ENCODE peak calls at places on chromosome 15, in ten cellular contexts. Q is mesendoderm, Z is sciatic nerve, I is cardiac muscle cell, P is heart right ventricle, M is body of pancreas, A is NCI-H82, N is aorta, T is NCI-H1930, Y is HS-27A. U is an unnamed sample.
A peak's percentile ranks its signal among the peaks of the same experiment; 100 is the strongest.

GRCh38 chr15:98530570-98530969 is 117.8 kb upstream of the IGF1R start:
- DNase-seq in T (no peak), Y (no peak), A (no peak), I (no peak), P (no peak), N (no peak), Q (no peak), Z (no peak), M (no peak), U (peak; percentile 46)

GRCh38 chr15:97909291-97909891 is 51.1 kb upstream of the ARRDC4 start:
- DNase-seq in Z (peak; percentile 80), P (peak; percentile 64), A (peak; percentile 86), Q (peak; percentile 75), M (peak; percentile 77), N (peak; percentile 58), I (peak; percentile 79), T (peak; percentile 30), Y (no peak), U (peak; percentile 28)

GRCh38 chr15:69555080-69555479 is 102.5 kb downstream of the RPLP1 start:
- DNase-seq in Y (no peak), P (no peak), N (no peak), T (no peak), A (no peak), Q (no peak), M (no peak), Z (no peak), I (no peak), U (no peak)

GRCh38 chr15:29556385-29556784 is 265.9 kb downstream of the TJP1 start:
- DNase-seq in N (no peak), M (no peak), I (no peak), A (no peak), P (no peak), Z (no peak), T (no peak), Q (no peak), Y (no peak), U (no peak)

GRCh38 chr15:101014921-101015841 is 96.0 kb downstream of the LRRK1 start:
- DNase-seq in T (peak; percentile 15), Q (peak; percentile 72), I (peak; percentile 76), Z (peak; percentile 91), A (peak; percentile 81), M (peak; percentile 74), P (peak; percentile 79), Y (peak; percentile 51), N (peak; percentile 83), U (peak; percentile 45)

GRCh38 chr15:61227269-61228024 is 1.7 kb downstream of the RORA start:
- DNase-seq in Z (no peak), Y (peak; percentile 73), T (no peak), I (peak; percentile 27), Q (peak; percentile 71), P (peak; percentile 10), M (peak; percentile 32), A (peak; percentile 69), N (no peak), U (peak; percentile 15)

GRCh38 chr15:40320931-40321371 is 2.5 kb upstream of the INAFM2 start:
- DNase-seq in Q (peak; percentile 78), N (peak; percentile 59), A (peak; percentile 91), Z (peak; percentile 68), P (no peak), Y (no peak), M (peak; percentile 71), T (peak; percentile 17), I (peak; percentile 77), U (peak; percentile 74)

GRCh38 chr15:96344120-96344705 is 13.7 kb downstream of the NR2F2 start:
- DNase-seq in Z (peak; percentile 62), M (no peak), Q (no peak), I (no peak), P (no peak), Y (no peak), T (no peak), A (no peak), N (no peak), U (no peak)

GRCh38 chr15:95503107-95503506 is 827.4 kb upstream of the NR2F2 start:
- DNase-seq in P (no peak), A (no peak), Z (no peak), Y (no peak), N (no peak), Q (no peak), M (no peak), I (no peak), T (no peak), U (no peak)

GRCh38 chr15:92932946-92933649 is 33.0 kb downstream of the CHD2 start:
- DNase-seq in N (no peak), T (no peak), M (no peak), Z (no peak), A (no peak), P (no peak), I (no peak), Q (no peak), Y (no peak), U (no peak)

GRCh38 chr15:98728811-98729160 is 80.4 kb downstream of the IGF1R start:
- DNase-seq in Q (no peak), T (no peak), A (no peak), P (no peak), M (no peak), N (no peak), I (no peak), Z (no peak), Y (no peak), U (no peak)

GRCh38 chr15:83559310-83559966 is 94.5 kb upstream of the ADAMTSL3 start:
- DNase-seq in M (peak; percentile 70), A (peak; percentile 82), P (no peak), Q (peak; percentile 86), Z (no peak), T (peak; percentile 5), Y (peak; percentile 45), I (peak; percentile 76), N (no peak), U (peak; percentile 86)

GRCh38 chr15:78625621-78626280 is 5.0 kb upstream of the CHRNA3 start:
- DNase-seq in Z (no peak), N (no peak), I (no peak), T (no peak), Q (no peak), A (no peak), M (no peak), Y (no peak), P (no peak), U (no peak)

GRCh38 chr15:88303455-88303854 is 46.9 kb upstream of the NTRK3 start:
- DNase-seq in Q (no peak), M (no peak), P (no peak), Z (no peak), Y (no peak), T (no peak), I (no peak), N (no peak), A (no peak), U (no peak)

GRCh38 chr15:67303490-67304363 is 49.1 kb downstream of the IQCH start:
- DNase-seq in Q (peak; percentile 68), I (peak; percentile 62), Y (peak; percentile 35), M (peak; percentile 27), T (peak; percentile 10), A (peak; percentile 53), N (no peak), Z (no peak), P (no peak), U (no peak)

GRCh38 chr15:92074646-92075045 is 221.1 kb downstream of the SLCO3A1 start:
- DNase-seq in Z (peak; percentile 69), M (peak; percentile 40), I (peak; percentile 74), P (peak; percentile 44), N (peak; percentile 79), A (no peak), Y (no peak), Q (peak; percentile 77), T (no peak), U (no peak)

GRCh38 chr15:47184405-47185221 is 532.7 kb upstream of the SEMA6D start:
- DNase-seq in T (no peak), I (peak; percentile 59), Y (no peak), M (peak; percentile 17), Q (peak; percentile 46), A (peak; percentile 85), N (peak; percentile 48), P (peak; percentile 5), Z (peak; percentile 63), U (no peak)

GRCh38 chr15:55700876-55701275 is 42.1 kb downstream of the PRTG start:
- DNase-seq in M (no peak), A (no peak), N (no peak), I (no peak), T (no peak), Z (no peak), Q (no peak), P (no peak), Y (no peak), U (no peak)

GRCh38 chr15:95742256-95742655 is 588.2 kb upstream of the NR2F2 start:
- DNase-seq in Q (no peak), I (no peak), N (no peak), Z (no peak), T (no peak), A (no peak), P (no peak), M (no peak), Y (no peak), U (no peak)

GRCh38 chr15:69810441-69811071 is 287.2 kb downstream of the TLE3 start:
- DNase-seq in P (no peak), Y (no peak), N (no peak), Z (no peak), Q (no peak), T (no peak), M (no peak), A (peak; percentile 99), I (no peak), U (no peak)

GRCh38 chr15:66780172-66780972 is 78.3 kb downstream of the SMAD6 start:
- DNase-seq in Y (peak; percentile 64), P (no peak), T (no peak), Z (no peak), A (no peak), I (no peak), Q (no peak), M (peak; percentile 40), N (peak; percentile 74), U (no peak)

GRCh38 chr15:78059110-78059839 is 18.2 kb downstream of the TBC1D2B start:
- DNase-seq in Q (no peak), M (no peak), A (peak; percentile 89), T (no peak), Z (no peak), Y (no peak), P (no peak), N (no peak), I (no peak), U (no peak)

GRCh38 chr15:60795889-60796288 is 316.9 kb upstream of the ICE2 start:
- DNase-seq in Q (no peak), I (no peak), P (no peak), N (no peak), Z (no peak), A (no peak), M (no peak), T (no peak), Y (no peak), U (no peak)

GRCh38 chr15:101504373-101504772 is 14.9 kb upstream of the PCSK6 start:
- DNase-seq in P (no peak), T (no peak), Y (no peak), Z (no peak), I (no peak), M (no peak), N (no peak), A (no peak), Q (no peak), U (no peak)

GRCh38 chr15:101296418-101297405 is 1.7 kb upstream of the SNRPA1 start:
- DNase-seq in N (no peak), Z (peak; percentile 28), I (no peak), Q (no peak), Y (no peak), A (no peak), T (no peak), M (no peak), P (no peak), U (no peak)

GRCh38 chr15:83155937-83156336 is 48.5 kb downstream of the TM6SF1 start:
- DNase-seq in T (no peak), Q (peak; percentile 27), M (no peak), I (no peak), Z (no peak), Y (no peak), A (no peak), P (no peak), N (no peak), U (no peak)

GRCh38 chr15:40830884-40831283 is 2.4 kb upstream of the PPP1R14D start:
- DNase-seq in A (no peak), Y (no peak), N (no peak), I (no peak), Z (no peak), M (no peak), P (no peak), Q (no peak), T (peak; percentile 82), U (no peak)

GRCh38 chr15:97955040-97955439 is 5.5 kb upstream of the ARRDC4 start:
- DNase-seq in A (no peak), N (no peak), P (no peak), T (no peak), I (no peak), M (no peak), Q (no peak), Z (no peak), Y (no peak), U (no peak)

U was measured in putamen.